ENCODE peak calls at places on chromosomes 16 and 17, in six cellular contexts. E is neural progenitor cell, K is SK-N-SH, Y is endodermal cell, A is mammary epithelial cell, H is HepG2. N is an unnamed sample.

GRCh38 chr17:15882058-15882720 is 62.7 kb upstream of the ADORA2B start:
- DNase-seq in E (peak; percentile 45), K (no peak), Y (peak; percentile 91), A (no peak), H (peak; percentile 49), N (peak; percentile 85)

GRCh38 chr17:8991514-8992285 is 26.2 kb upstream of the PIK3R5 start:
- DNase-seq in E (peak; percentile 89), K (peak; percentile 53), Y (peak; percentile 95), A (peak; percentile 47), H (peak; percentile 24), N (peak; percentile 84)

GRCh38 chr17:6641374-6641818 is 536 bp downstream of the TXNDC17 start:
- DNase-seq in E (no peak), K (no peak), Y (no peak), A (peak; percentile 33), H (no peak), N (no peak)

GRCh38 chr17:14398766-14399165 is 97.9 kb downstream of the HS3ST3B1 start:
- DNase-seq in E (no peak), K (no peak), Y (no peak), A (no peak), H (no peak), N (no peak)

GRCh38 chr17:55567240-55568216 is 56.3 kb upstream of the SMIM36 start:
- DNase-seq in E (no peak), K (peak; percentile 69), Y (no peak), A (no peak), H (no peak), N (no peak)

GRCh38 chr16:79370736-79371135 is 229.8 kb downstream of the MAF start:
- DNase-seq in E (no peak), K (no peak), Y (no peak), A (no peak), H (no peak), N (no peak)

GRCh38 chr16:85027968-85028637 is 508 bp downstream of the KIAA0513 start:
- DNase-seq in E (peak; percentile 73), K (no peak), Y (no peak), A (no peak), H (no peak), N (no peak)

GRCh38 chr17:78172284-78173024 is 4.1 kb downstream of the SYNGR2 start:
- DNase-seq in E (no peak), K (no peak), Y (peak; percentile 85), A (no peak), H (no peak), N (no peak)

GRCh38 chr17:49935526-49936210 is 33.3 kb upstream of the DLX4 start:
- DNase-seq in E (no peak), K (no peak), Y (no peak), A (no peak), H (no peak), N (no peak)

GRCh38 chr16:15643453-15644305 is 725 bp upstream of the MARF1 start:
- DNase-seq in E (no peak), K (peak; percentile 65), Y (peak; percentile 47), A (no peak), H (peak; percentile 84), N (no peak)

GRCh38 chr17:28547623-28548416 is 4.6 kb downstream of the UNC119 start:
- DNase-seq in E (peak; percentile 85), K (peak; percentile 92), Y (peak; percentile 98), A (peak; percentile 50), H (peak; percentile 60), N (peak; percentile 93)

GRCh38 chr16:73214825-73215481 is 167.0 kb upstream of the ZFHX3 start:
- DNase-seq in E (no peak), K (no peak), Y (no peak), A (no peak), H (no peak), N (no peak)

GRCh38 chr16:15607700-15608396 is 35.1 kb downstream of the MARF1 start:
- DNase-seq in E (no peak), K (no peak), Y (no peak), A (peak; percentile 6), H (peak; percentile 67), N (no peak)

GRCh38 chr16:84874983-84875382 is 55.2 kb downstream of the CRISPLD2 start:
- DNase-seq in E (no peak), K (no peak), Y (no peak), A (no peak), H (no peak), N (no peak)

GRCh38 chr16:67779256-67780014 is 26.9 kb downstream of the RANBP10 start:
- DNase-seq in E (no peak), K (no peak), Y (no peak), A (peak; percentile 81), H (no peak), N (no peak)

GRCh38 chr17:70013911-70014310 is 61.1 kb upstream of the KCNJ16 start:
- DNase-seq in E (no peak), K (no peak), Y (no peak), A (no peak), H (no peak), N (no peak)

GRCh38 chr16:31700200-31700529 is 172.5 kb downstream of the AHSP start:
- DNase-seq in E (no peak), K (peak; percentile 92), Y (no peak), A (no peak), H (no peak), N (peak; percentile 94)

GRCh38 chr17:6126768-6127167 is 56.6 kb downstream of the WSCD1 start:
- DNase-seq in E (no peak), K (no peak), Y (peak; percentile 1), A (no peak), H (no peak), N (no peak)

GRCh38 chr16:31010539-31010938 is at the start of gene STX1B:
- DNase-seq in E (peak; percentile 89), K (peak; percentile 100), Y (peak; percentile 90), A (no peak), H (no peak), N (peak; percentile 81)

GRCh38 chr17:4576729-4577322 is 7.5 kb upstream of the SMTNL2 start:
- DNase-seq in E (peak; percentile 85), K (no peak), Y (peak; percentile 90), A (no peak), H (peak; percentile 52), N (peak; percentile 87)

GRCh38 chr16:79381552-79382042 is 218.9 kb downstream of the MAF start:
- DNase-seq in E (no peak), K (no peak), Y (no peak), A (no peak), H (no peak), N (no peak)

GRCh38 chr16:68786685-68787418 is 49.8 kb downstream of the CDH1 start:
- DNase-seq in E (no peak), K (no peak), Y (no peak), A (peak; percentile 91), H (peak; percentile 95), N (no peak)

GRCh38 chr16:19698480-19699465 is 19.3 kb downstream of the KNOP1 start:
- DNase-seq in E (no peak), K (no peak), Y (no peak), A (no peak), H (no peak), N (no peak)

GRCh38 chr17:55585629-55586028 is 74.4 kb upstream of the SMIM36 start:
- DNase-seq in E (no peak), K (no peak), Y (no peak), A (no peak), H (no peak), N (no peak)

GRCh38 chr16:1291576-1291974 is 17.9 kb upstream of the UBE2I start:
- DNase-seq in E (no peak), K (no peak), Y (no peak), A (no peak), H (no peak), N (no peak)

GRCh38 chr16:6898896-6899295 is 433.7 kb upstream of the RBFOX1 start:
- DNase-seq in E (no peak), K (no peak), Y (no peak), A (no peak), H (no peak), N (no peak)

GRCh38 chr17:68909066-68909465 is 46.1 kb downstream of the ABCA8 start:
- DNase-seq in E (no peak), K (no peak), Y (no peak), A (peak; percentile 89), H (peak; percentile 16), N (no peak)

GRCh38 chr17:83090424-83091256 is 11.2 kb downstream of the METRNL start:
- DNase-seq in E (no peak), K (no peak), Y (no peak), A (no peak), H (no peak), N (no peak)
- TF ChIP-seq CTCF in E (no peak), K (no peak), Y (no peak), A (no peak), H (no peak), N (no peak)

GRCh38 chr17:72336804-72337070 is 215.9 kb downstream of the SOX9 start:
- DNase-seq in E (no peak), K (no peak), Y (no peak), A (no peak), H (no peak), N (no peak)

GRCh38 chr17:72336026-72336803 is 215.4 kb downstream of the SOX9 start:
- DNase-seq in E (peak; percentile 65), K (no peak), Y (peak; percentile 72), A (no peak), H (no peak), N (peak; percentile 66)

GRCh38 chr17:72340836-72341235 is 220.0 kb downstream of the SOX9 start:
- DNase-seq in E (no peak), K (no peak), Y (no peak), A (no peak), H (peak; percentile 84), N (no peak)

GRCh38 chr17:72338847-72339790 is 218.3 kb downstream of the SOX9 start:
- DNase-seq in E (no peak), K (peak; percentile 49), Y (peak; percentile 89), A (peak; percentile 78), H (peak; percentile 97), N (no peak)

GRCh38 chr17:72338304-72338703 is 217.5 kb downstream of the SOX9 start:
- DNase-seq in E (no peak), K (no peak), Y (no peak), A (no peak), H (no peak), N (no peak)
- H3K9ac ChIP-seq in E (no peak overlapping the region), K (peak overlapping the region; percentile 73), Y (no peak overlapping the region), A (no peak overlapping the region), H (peak overlapping the region; percentile 69), N (no peak overlapping the region)

GRCh38 chr17:76123749-76124581 is 17.1 kb downstream of the FOXJ1 start:
- DNase-seq in E (no peak), K (peak; percentile 24), Y (peak; percentile 53), A (no peak), H (no peak), N (no peak)
- TF ChIP-seq CTCF in E (no peak), K (no peak), Y (no peak), A (no peak), H (peak; percentile 64), N (no peak)

GRCh38 chr17:76264425-76264754 is 758 bp upstream of the UBALD2 start:
- DNase-seq in E (no peak), K (no peak), Y (no peak), A (no peak), H (no peak), N (no peak)

GRCh38 chr17:76264755-76265623 is at the start of gene UBALD2:
- DNase-seq in E (peak; percentile 98), K (peak; percentile 100), Y (peak; percentile 100), A (peak; percentile 100), H (peak; percentile 98), N (peak; percentile 100)

GRCh38 chr17:76261421-76262215 is 3.5 kb upstream of the UBALD2 start:
- DNase-seq in E (no peak), K (no peak), Y (no peak), A (no peak), H (no peak), N (no peak)

GRCh38 chr17:76263896-76264295 is 1.3 kb upstream of the UBALD2 start:
- DNase-seq in E (no peak), K (no peak), Y (no peak), A (no peak), H (no peak), N (no peak)

GRCh38 chr17:76262732-76263344 is 2.3 kb upstream of the UBALD2 start:
- DNase-seq in E (no peak), K (no peak), Y (peak; percentile 53), A (peak; percentile 44), H (no peak), N (no peak)
- H3K9ac ChIP-seq in E (no peak overlapping the region), K (no peak overlapping the region), Y (no peak overlapping the region), A (peak overlapping the region; percentile 31), H (peak overlapping the region; percentile 39), N (no peak overlapping the region)